ENCODE peak calls at places on chromosomes 6 and 20, in six cellular contexts. One of them, this sample, is unnamed.

GRCh38 chr6:132730560-132730959 is 16.7 kb upstream of the VNN1 start:
- DNase-seq in stomach: no peak
- DNase-seq in endodermal cell: no peak
- DNase-seq in neural progenitor cell: no peak
- DNase-seq in tibial artery: no peak
- DNase-seq in fibroblast of lung: peak
- DNase-seq in this sample: peak

GRCh38 chr6:167796668-167797031 is 30.1 kb upstream of the AFDN start:
- DNase-seq in stomach: no peak
- DNase-seq in endodermal cell: no peak
- DNase-seq in neural progenitor cell: no peak
- DNase-seq in tibial artery: no peak
- DNase-seq in fibroblast of lung: no peak
- DNase-seq in this sample: no peak

GRCh38 chr20:44204156-44204831 is 6.3 kb downstream of the OSER1 start:
- DNase-seq in stomach: no peak
- DNase-seq in endodermal cell: no peak
- DNase-seq in neural progenitor cell: no peak
- DNase-seq in tibial artery: no peak
- DNase-seq in fibroblast of lung: peak
- DNase-seq in this sample: peak

GRCh38 chr20:47265214-47265613 is 91.3 kb downstream of the ZMYND8 start:
- DNase-seq in stomach: no peak
- DNase-seq in endodermal cell: no peak
- DNase-seq in neural progenitor cell: no peak
- DNase-seq in tibial artery: peak
- DNase-seq in fibroblast of lung: no peak
- DNase-seq in this sample: no peak

GRCh38 chr6:38713812-38714211 is 1.3 kb upstream of the DNAH8 start:
- DNase-seq in stomach: no peak
- DNase-seq in endodermal cell: no peak
- DNase-seq in neural progenitor cell: no peak
- DNase-seq in tibial artery: no peak
- DNase-seq in fibroblast of lung: no peak
- DNase-seq in this sample: no peak

GRCh38 chr6:24930386-24930785 is 5.4 kb downstream of the RIPOR2 start:
- DNase-seq in stomach: no peak
- DNase-seq in endodermal cell: no peak
- DNase-seq in neural progenitor cell: peak
- DNase-seq in tibial artery: no peak
- DNase-seq in fibroblast of lung: peak
- DNase-seq in this sample: peak

GRCh38 chr20:16216227-16217210 is 356.7 kb downstream of the KIF16B start:
- DNase-seq in stomach: no peak
- DNase-seq in endodermal cell: no peak
- DNase-seq in neural progenitor cell: no peak
- DNase-seq in tibial artery: no peak
- DNase-seq in fibroblast of lung: no peak
- DNase-seq in this sample: no peak

GRCh38 chr6:33168202-33168601 is 24.1 kb downstream of the COL11A2 start:
- DNase-seq in stomach: no peak
- DNase-seq in endodermal cell: no peak
- DNase-seq in neural progenitor cell: no peak
- DNase-seq in tibial artery: no peak
- DNase-seq in fibroblast of lung: no peak
- DNase-seq in this sample: no peak

GRCh38 chr6:100808638-100809275 is 72.4 kb downstream of the ASCC3 start:
- DNase-seq in stomach: no peak
- DNase-seq in endodermal cell: no peak
- DNase-seq in neural progenitor cell: no peak
- DNase-seq in tibial artery: no peak
- DNase-seq in fibroblast of lung: peak
- DNase-seq in this sample: peak

GRCh38 chr6:77040566-77041195 is 422.6 kb downstream of the HTR1B start:
- DNase-seq in stomach: no peak
- DNase-seq in endodermal cell: no peak
- DNase-seq in neural progenitor cell: no peak
- DNase-seq in tibial artery: no peak
- DNase-seq in fibroblast of lung: peak
- DNase-seq in this sample: peak

GRCh38 chr6:107629545-107630147 is 139.7 kb downstream of the SOBP start:
- DNase-seq in stomach: no peak
- DNase-seq in endodermal cell: no peak
- DNase-seq in neural progenitor cell: no peak
- DNase-seq in tibial artery: no peak
- DNase-seq in fibroblast of lung: no peak
- DNase-seq in this sample: no peak

GRCh38 chr6:125363010-125363359 is 61.2 kb upstream of the HDDC2 start:
- DNase-seq in stomach: no peak
- DNase-seq in endodermal cell: no peak
- DNase-seq in neural progenitor cell: no peak
- DNase-seq in tibial artery: no peak
- DNase-seq in fibroblast of lung: peak
- DNase-seq in this sample: peak

GRCh38 chr20:61965606-61966491 is 99.8 kb downstream of the TAF4 start:
- DNase-seq in stomach: no peak
- DNase-seq in endodermal cell: peak
- DNase-seq in neural progenitor cell: peak
- DNase-seq in tibial artery: no peak
- DNase-seq in fibroblast of lung: no peak
- DNase-seq in this sample: no peak

GRCh38 chr20:61966492-61967244 is 99.0 kb downstream of the TAF4 start:
- DNase-seq in stomach: no peak
- DNase-seq in endodermal cell: no peak
- DNase-seq in neural progenitor cell: no peak
- DNase-seq in tibial artery: no peak
- DNase-seq in fibroblast of lung: no peak
- DNase-seq in this sample: no peak

GRCh38 chr20:61964675-61965605 is 100.7 kb downstream of the TAF4 start:
- DNase-seq in stomach: no peak
- DNase-seq in endodermal cell: no peak
- DNase-seq in neural progenitor cell: no peak
- DNase-seq in tibial artery: no peak
- DNase-seq in fibroblast of lung: no peak
- DNase-seq in this sample: no peak

GRCh38 chr20:61963149-61963548 is 102.5 kb downstream of the TAF4 start:
- DNase-seq in stomach: no peak
- DNase-seq in endodermal cell: no peak
- DNase-seq in neural progenitor cell: no peak
- DNase-seq in tibial artery: no peak
- DNase-seq in fibroblast of lung: no peak
- DNase-seq in this sample: no peak

DNA sequence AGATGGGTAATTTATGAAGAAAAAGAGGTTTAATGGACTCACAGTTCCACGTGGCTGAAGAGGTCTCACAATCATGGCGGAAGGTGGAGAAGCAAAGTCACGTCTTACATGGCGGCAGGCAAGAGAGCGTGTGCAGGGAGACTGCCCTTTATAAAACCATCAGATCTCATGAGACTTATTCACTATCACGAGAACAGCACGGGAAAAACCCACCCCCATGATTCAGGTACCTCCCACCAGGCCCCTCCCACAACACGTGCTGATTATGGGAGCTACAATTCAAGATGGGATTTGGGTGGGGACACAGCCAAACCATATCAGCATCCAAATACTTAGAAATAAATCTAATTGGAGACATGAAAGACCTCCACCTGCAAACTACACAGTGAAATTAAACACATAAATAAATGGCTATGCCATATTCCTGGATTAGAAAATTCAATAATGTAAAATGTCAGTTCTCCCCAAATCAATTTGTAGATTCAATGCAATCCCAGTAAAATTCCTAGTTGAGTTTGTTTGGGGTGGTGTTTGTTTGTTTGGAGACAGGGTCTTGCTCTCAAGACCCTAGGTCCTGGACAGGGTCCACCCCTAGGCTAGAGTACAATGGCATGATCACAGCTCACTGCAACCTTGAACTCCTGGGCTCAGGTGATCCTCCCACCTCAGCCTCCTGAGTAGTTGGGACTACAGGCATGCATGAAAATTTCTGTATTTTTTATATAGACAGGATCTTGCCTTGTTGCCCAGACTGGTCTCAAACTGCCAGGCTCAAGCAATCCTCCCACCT is 101.6 kb downstream of the TAF4 start:
- DNase-seq in stomach: no peak
- DNase-seq in endodermal cell: no peak
- DNase-seq in neural progenitor cell: no peak
- DNase-seq in tibial artery: no peak
- DNase-seq in fibroblast of lung: no peak
- DNase-seq in this sample: no peak
- H3K4me3 ChIP-seq in stomach: no peak
- H3K4me3 ChIP-seq in endodermal cell: no peak
- H3K4me3 ChIP-seq in neural progenitor cell: no peak
- H3K4me3 ChIP-seq in tibial artery: no peak
- H3K4me3 ChIP-seq in fibroblast of lung: no peak
- H3K4me3 ChIP-seq in this sample: no peak

GRCh38 chr6:31543639-31544038 is 1.8 kb upstream of the DDX39B start:
- DNase-seq in stomach: no peak
- DNase-seq in endodermal cell: no peak
- DNase-seq in neural progenitor cell: no peak
- DNase-seq in tibial artery: no peak
- DNase-seq in fibroblast of lung: no peak
- DNase-seq in this sample: no peak
- H3K4me3 ChIP-seq in stomach: no peak
- H3K4me3 ChIP-seq in endodermal cell: no peak
- H3K4me3 ChIP-seq in neural progenitor cell: no peak
- H3K4me3 ChIP-seq in tibial artery: no peak
- H3K4me3 ChIP-seq in fibroblast of lung: no peak
- H3K4me3 ChIP-seq in this sample: no peak

GRCh38 chr20:48431635-48432034 is 396.2 kb downstream of the PREX1 start:
- DNase-seq in stomach: no peak
- DNase-seq in endodermal cell: no peak
- DNase-seq in neural progenitor cell: no peak
- DNase-seq in tibial artery: no peak
- DNase-seq in fibroblast of lung: no peak
- DNase-seq in this sample: no peak

GRCh38 chr20:48433178-48433577 is 394.6 kb downstream of the PREX1 start:
- DNase-seq in stomach: no peak
- DNase-seq in endodermal cell: no peak
- DNase-seq in neural progenitor cell: no peak
- DNase-seq in tibial artery: no peak
- DNase-seq in fibroblast of lung: no peak
- DNase-seq in this sample: no peak

GRCh38 chr20:48440916-48441315 is 386.9 kb downstream of the PREX1 start:
- DNase-seq in stomach: no peak
- DNase-seq in endodermal cell: no peak
- DNase-seq in neural progenitor cell: no peak
- DNase-seq in tibial artery: no peak
- DNase-seq in fibroblast of lung: no peak
- DNase-seq in this sample: no peak

GRCh38 chr20:48437146-48437545 is 390.7 kb downstream of the PREX1 start:
- DNase-seq in stomach: no peak
- DNase-seq in endodermal cell: no peak
- DNase-seq in neural progenitor cell: no peak
- DNase-seq in tibial artery: no peak
- DNase-seq in fibroblast of lung: no peak
- DNase-seq in this sample: no peak
- H3K4me3 ChIP-seq in stomach: no peak
- H3K4me3 ChIP-seq in endodermal cell: no peak
- H3K4me3 ChIP-seq in neural progenitor cell: no peak
- H3K4me3 ChIP-seq in tibial artery: no peak
- H3K4me3 ChIP-seq in fibroblast of lung: no peak
- H3K4me3 ChIP-seq in this sample: no peak

DNA sequence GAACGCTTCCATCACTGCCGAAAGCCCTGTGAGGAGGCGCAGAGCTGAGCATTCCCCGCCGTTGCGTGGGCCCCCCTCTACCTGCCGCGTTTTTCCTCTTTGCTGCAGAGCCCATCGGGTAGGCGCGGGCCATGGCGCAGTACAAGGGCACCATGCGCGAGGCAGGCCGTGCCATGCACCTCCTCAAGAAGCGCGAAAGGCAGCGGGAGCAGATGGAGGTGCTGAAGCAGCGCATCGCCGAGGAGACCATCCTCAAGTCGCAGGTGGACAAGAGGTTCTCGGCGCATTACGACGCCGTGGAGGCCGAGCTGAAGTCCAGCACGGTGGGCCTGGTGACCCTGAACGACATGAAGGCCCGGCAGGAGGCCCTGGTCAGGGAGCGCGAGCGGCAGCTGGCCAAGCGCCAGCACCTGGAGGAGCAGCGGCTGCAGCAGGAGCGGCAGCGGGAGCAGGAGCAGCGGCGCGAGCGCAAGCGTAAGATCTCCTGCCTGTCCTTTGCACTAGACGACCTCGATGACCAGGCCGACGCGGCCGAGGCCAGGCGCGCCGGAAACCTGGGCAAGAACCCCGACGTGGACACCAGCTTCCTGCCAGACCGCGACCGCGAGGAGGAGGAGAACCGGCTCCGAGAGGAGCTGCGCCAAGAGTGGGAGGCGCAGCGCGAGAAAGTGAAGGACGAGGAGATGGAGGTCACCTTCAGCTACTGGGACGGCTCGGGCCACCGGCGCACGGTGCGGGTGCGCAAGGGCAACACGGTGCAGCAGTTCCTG is 693 bp downstream of the FAM50B start:
- DNase-seq in stomach: peak
- DNase-seq in endodermal cell: peak
- DNase-seq in neural progenitor cell: no peak
- DNase-seq in tibial artery: no peak
- DNase-seq in fibroblast of lung: peak
- DNase-seq in this sample: peak
- H3K4me3 ChIP-seq in stomach: peak
- H3K4me3 ChIP-seq in endodermal cell: no peak
- H3K4me3 ChIP-seq in neural progenitor cell: peak
- H3K4me3 ChIP-seq in tibial artery: peak
- H3K4me3 ChIP-seq in fibroblast of lung: peak
- H3K4me3 ChIP-seq in this sample: peak

GRCh38 chr6:161436106-161436876 is 162.4 kb upstream of the AGPAT4 start:
- DNase-seq in stomach: no peak
- DNase-seq in endodermal cell: no peak
- DNase-seq in neural progenitor cell: no peak
- DNase-seq in tibial artery: no peak
- DNase-seq in fibroblast of lung: peak
- DNase-seq in this sample: no peak

GRCh38 chr6:161432546-161432945 is 158.7 kb upstream of the AGPAT4 start:
- DNase-seq in stomach: no peak
- DNase-seq in endodermal cell: no peak
- DNase-seq in neural progenitor cell: no peak
- DNase-seq in tibial artery: no peak
- DNase-seq in fibroblast of lung: no peak
- DNase-seq in this sample: no peak

GRCh38 chr6:161435426-161436065 is 161.7 kb upstream of the AGPAT4 start:
- DNase-seq in stomach: no peak
- DNase-seq in endodermal cell: no peak
- DNase-seq in neural progenitor cell: no peak
- DNase-seq in tibial artery: no peak
- DNase-seq in fibroblast of lung: peak
- DNase-seq in this sample: no peak

GRCh38 chr6:161434331-161434730 is 160.5 kb upstream of the AGPAT4 start:
- DNase-seq in stomach: no peak
- DNase-seq in endodermal cell: no peak
- DNase-seq in neural progenitor cell: no peak
- DNase-seq in tibial artery: no peak
- DNase-seq in fibroblast of lung: peak
- DNase-seq in this sample: no peak

DNA sequence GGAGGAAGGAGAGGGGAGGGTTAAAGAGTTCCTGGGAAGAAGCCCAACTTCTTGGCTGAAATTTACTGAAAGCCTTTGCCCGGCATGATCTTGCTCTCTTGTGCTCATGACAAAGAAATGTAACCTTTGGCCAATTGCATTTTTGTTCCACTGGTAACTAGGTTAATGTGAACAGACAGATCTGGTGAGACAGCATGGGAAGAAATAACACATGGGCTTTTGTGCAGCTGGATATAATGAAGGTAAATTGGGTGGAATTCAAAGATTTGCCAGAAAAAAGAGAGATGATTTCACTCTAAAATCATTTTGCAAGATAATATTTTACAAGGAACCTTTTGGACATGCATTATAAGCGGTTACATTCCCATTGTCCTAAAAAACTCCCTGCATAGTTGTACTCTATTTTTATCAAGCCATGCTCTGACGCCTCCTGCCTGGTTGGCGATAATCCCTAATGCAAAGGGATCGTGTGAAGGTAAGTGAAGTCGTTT is 161.1 kb upstream of the AGPAT4 start:
- DNase-seq in stomach: no peak
- DNase-seq in endodermal cell: no peak
- DNase-seq in neural progenitor cell: peak
- DNase-seq in tibial artery: no peak
- DNase-seq in fibroblast of lung: peak
- DNase-seq in this sample: peak
- H3K4me3 ChIP-seq in stomach: no peak
- H3K4me3 ChIP-seq in endodermal cell: no peak
- H3K4me3 ChIP-seq in neural progenitor cell: no peak
- H3K4me3 ChIP-seq in tibial artery: peak
- H3K4me3 ChIP-seq in fibroblast of lung: peak
- H3K4me3 ChIP-seq in this sample: no peak

This sample was measured in foreskin fibroblast.